ENCODE peak calls at places on chromosomes 2 and 18, in nine cellular contexts. One of them, this sample, is unnamed. For H3K4me1, the result is how much of the 10 kb centered on the place peaks cover.

GRCh38 chr2:25756444-25757022 is 83.2 kb upstream of the DTNB start:
- DNase-seq in lower lobe of right lung: no peak
- DNase-seq in H1: no peak
- DNase-seq in spleen: no peak
- DNase-seq in neural progenitor cell: no peak
- DNase-seq in left ventricle myocardium inferior: no peak
- DNase-seq in lung: no peak
- DNase-seq in prostate gland: no peak
- DNase-seq in breast epithelium: no peak
- DNase-seq in this sample: no peak

GRCh38 chr2:67996772-67997527 is 65.9 kb downstream of the C1D start:
- DNase-seq in lower lobe of right lung: no peak
- DNase-seq in H1: no peak
- DNase-seq in spleen: no peak
- DNase-seq in neural progenitor cell: no peak
- DNase-seq in left ventricle myocardium inferior: no peak
- DNase-seq in lung: no peak
- DNase-seq in prostate gland: no peak
- DNase-seq in breast epithelium: no peak
- DNase-seq in this sample: no peak

GRCh38 chr2:200839513-200839912 is 24.9 kb downstream of the CLK1 start:
- DNase-seq in lower lobe of right lung: no peak
- DNase-seq in H1: no peak
- DNase-seq in spleen: no peak
- DNase-seq in neural progenitor cell: no peak
- DNase-seq in left ventricle myocardium inferior: no peak
- DNase-seq in lung: no peak
- DNase-seq in prostate gland: no peak
- DNase-seq in breast epithelium: no peak
- DNase-seq in this sample: no peak

GRCh38 chr18:79634593-79634992 is 45.0 kb upstream of the CTDP1 start:
- DNase-seq in lower lobe of right lung: no peak
- DNase-seq in H1: no peak
- DNase-seq in spleen: peak
- DNase-seq in neural progenitor cell: no peak
- DNase-seq in left ventricle myocardium inferior: no peak
- DNase-seq in lung: peak
- DNase-seq in prostate gland: no peak
- DNase-seq in breast epithelium: no peak
- DNase-seq in this sample: no peak

GRCh38 chr18:29063346-29063745 is 886.4 kb upstream of the CDH2 start:
- DNase-seq in lower lobe of right lung: no peak
- DNase-seq in H1: no peak
- DNase-seq in spleen: no peak
- DNase-seq in neural progenitor cell: no peak
- DNase-seq in left ventricle myocardium inferior: no peak
- DNase-seq in lung: no peak
- DNase-seq in prostate gland: no peak
- DNase-seq in breast epithelium: no peak
- DNase-seq in this sample: no peak

GRCh38 chr2:224875870-224876269 is 159.7 kb upstream of the CCDC195 start:
- DNase-seq in lower lobe of right lung: no peak
- DNase-seq in H1: no peak
- DNase-seq in spleen: no peak
- DNase-seq in neural progenitor cell: no peak
- DNase-seq in left ventricle myocardium inferior: no peak
- DNase-seq in lung: no peak
- DNase-seq in prostate gland: no peak
- DNase-seq in breast epithelium: no peak
- DNase-seq in this sample: no peak

GRCh38 chr2:240394549-240394948 is 40.9 kb upstream of the GPC1 start:
- DNase-seq in lower lobe of right lung: no peak
- DNase-seq in H1: no peak
- DNase-seq in spleen: no peak
- DNase-seq in neural progenitor cell: no peak
- DNase-seq in left ventricle myocardium inferior: no peak
- DNase-seq in lung: no peak
- DNase-seq in prostate gland: no peak
- DNase-seq in breast epithelium: no peak
- DNase-seq in this sample: peak

GRCh38 chr18:78991446-78991845 is 11.8 kb downstream of the SALL3 start:
- DNase-seq in lower lobe of right lung: no peak
- DNase-seq in H1: no peak
- DNase-seq in spleen: no peak
- DNase-seq in neural progenitor cell: no peak
- DNase-seq in left ventricle myocardium inferior: no peak
- DNase-seq in lung: no peak
- DNase-seq in prostate gland: no peak
- DNase-seq in breast epithelium: no peak
- DNase-seq in this sample: no peak

GRCh38 chr2:186653511-186653910 is 40.3 kb upstream of the FAM171B start:
- DNase-seq in lower lobe of right lung: no peak
- DNase-seq in H1: no peak
- DNase-seq in spleen: no peak
- DNase-seq in neural progenitor cell: no peak
- DNase-seq in left ventricle myocardium inferior: no peak
- DNase-seq in lung: no peak
- DNase-seq in prostate gland: no peak
- DNase-seq in breast epithelium: no peak
- DNase-seq in this sample: no peak

GRCh38 chr2:74502720-74503505 is 3.5 kb upstream of the LBX2 start:
- DNase-seq in lower lobe of right lung: peak
- DNase-seq in H1: peak
- DNase-seq in spleen: peak
- DNase-seq in neural progenitor cell: peak
- DNase-seq in left ventricle myocardium inferior: peak
- DNase-seq in lung: peak
- DNase-seq in prostate gland: no peak
- DNase-seq in breast epithelium: peak
- DNase-seq in this sample: peak

GRCh38 chr2:223724831-223725230 is 112.6 kb downstream of the AP1S3 start:
- DNase-seq in lower lobe of right lung: no peak
- DNase-seq in H1: no peak
- DNase-seq in spleen: no peak
- DNase-seq in neural progenitor cell: no peak
- DNase-seq in left ventricle myocardium inferior: no peak
- DNase-seq in lung: no peak
- DNase-seq in prostate gland: no peak
- DNase-seq in breast epithelium: no peak
- DNase-seq in this sample: no peak

DNA sequence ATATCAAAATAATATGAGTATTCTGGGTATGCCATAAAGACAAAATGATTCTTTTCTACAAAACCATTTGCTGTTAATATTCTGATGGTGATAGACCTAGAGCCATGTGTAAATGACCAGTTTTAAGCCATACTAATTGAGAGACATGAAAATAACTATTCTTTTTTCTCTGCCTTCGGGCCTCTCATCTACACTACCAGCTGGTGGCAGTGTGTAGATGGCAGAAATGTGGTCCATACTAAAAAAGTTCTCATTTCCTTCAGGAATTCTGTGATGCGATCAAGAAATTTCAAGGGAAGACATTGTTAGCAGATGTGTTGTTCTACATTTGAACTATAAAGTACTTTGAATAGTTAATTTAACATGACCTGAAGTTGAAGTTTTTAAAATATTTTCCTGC is 485.2 kb downstream of the TRIB2 start:
- DNase-seq in lower lobe of right lung: no peak
- DNase-seq in H1: no peak
- DNase-seq in spleen: no peak
- DNase-seq in neural progenitor cell: no peak
- DNase-seq in left ventricle myocardium inferior: no peak
- DNase-seq in lung: no peak
- DNase-seq in prostate gland: no peak
- DNase-seq in breast epithelium: no peak
- DNase-seq in this sample: no peak
- TF ChIP-seq CTCF in lower lobe of right lung: no peak
- TF ChIP-seq CTCF in H1: peak
- TF ChIP-seq CTCF in spleen: no peak
- TF ChIP-seq CTCF in neural progenitor cell: no peak
- TF ChIP-seq CTCF in left ventricle myocardium inferior: no peak
- TF ChIP-seq CTCF in lung: no peak
- TF ChIP-seq CTCF in prostate gland: no peak
- TF ChIP-seq CTCF in breast epithelium: no peak
- TF ChIP-seq CTCF in this sample: no peak

GRCh38 chr2:127656569-127657231 is 10.7 kb downstream of the GPR17 start:
- DNase-seq in lower lobe of right lung: peak
- DNase-seq in H1: no peak
- DNase-seq in spleen: peak
- DNase-seq in neural progenitor cell: no peak
- DNase-seq in left ventricle myocardium inferior: peak
- DNase-seq in lung: no peak
- DNase-seq in prostate gland: no peak
- DNase-seq in breast epithelium: no peak
- DNase-seq in this sample: no peak

GRCh38 chr2:127654838-127655175 is 8.9 kb downstream of the GPR17 start:
- DNase-seq in lower lobe of right lung: peak
- DNase-seq in H1: no peak
- DNase-seq in spleen: peak
- DNase-seq in neural progenitor cell: no peak
- DNase-seq in left ventricle myocardium inferior: peak
- DNase-seq in lung: no peak
- DNase-seq in prostate gland: no peak
- DNase-seq in breast epithelium: no peak
- DNase-seq in this sample: no peak

GRCh38 chr2:127654084-127654837 is 8.3 kb downstream of the GPR17 start:
- DNase-seq in lower lobe of right lung: peak
- DNase-seq in H1: no peak
- DNase-seq in spleen: peak
- DNase-seq in neural progenitor cell: no peak
- DNase-seq in left ventricle myocardium inferior: no peak
- DNase-seq in lung: no peak
- DNase-seq in prostate gland: no peak
- DNase-seq in breast epithelium: no peak
- DNase-seq in this sample: no peak

GRCh38 chr2:127657232-127657595 is 11.3 kb downstream of the GPR17 start:
- DNase-seq in lower lobe of right lung: peak
- DNase-seq in H1: no peak
- DNase-seq in spleen: peak
- DNase-seq in neural progenitor cell: no peak
- DNase-seq in left ventricle myocardium inferior: peak
- DNase-seq in lung: no peak
- DNase-seq in prostate gland: no peak
- DNase-seq in breast epithelium: no peak
- DNase-seq in this sample: no peak

GRCh38 chr2:127655209-127656073 is 9.5 kb downstream of the GPR17 start:
- DNase-seq in lower lobe of right lung: peak
- DNase-seq in H1: no peak
- DNase-seq in spleen: peak
- DNase-seq in neural progenitor cell: peak
- DNase-seq in left ventricle myocardium inferior: peak
- DNase-seq in lung: no peak
- DNase-seq in prostate gland: no peak
- DNase-seq in breast epithelium: no peak
- DNase-seq in this sample: no peak
- H3K4me1 ChIP-seq in lower lobe of right lung: half or more
- H3K4me1 ChIP-seq in H1: under half
- H3K4me1 ChIP-seq in spleen: under half
- H3K4me1 ChIP-seq in neural progenitor cell: under half
- H3K4me1 ChIP-seq in left ventricle myocardium inferior: half or more
- H3K4me1 ChIP-seq in lung: under half
- H3K4me1 ChIP-seq in prostate gland: under half
- H3K4me1 ChIP-seq in breast epithelium: under half
- H3K4me1 ChIP-seq in this sample: under half

DNA sequence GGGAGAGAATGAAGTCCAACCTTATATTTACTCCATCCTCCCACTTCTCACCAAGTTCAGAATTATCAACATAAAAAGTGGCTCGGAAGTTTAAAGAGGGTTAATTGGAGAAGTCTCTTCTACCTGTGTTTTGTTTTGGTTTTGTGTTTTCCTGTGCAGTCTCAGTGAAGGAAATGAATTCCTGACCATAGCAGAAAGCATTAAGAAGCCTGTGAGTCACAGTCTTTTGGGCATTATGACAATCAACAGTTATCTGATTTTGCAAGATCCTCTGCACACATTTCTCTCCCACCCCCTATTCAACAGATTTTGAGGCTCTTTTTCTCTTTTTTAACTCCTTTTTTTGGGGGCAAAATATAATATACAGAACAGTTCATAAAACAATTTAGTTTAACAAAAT is 8.6 kb upstream of the RPL37A start:
- DNase-seq in lower lobe of right lung: no peak
- DNase-seq in H1: no peak
- DNase-seq in spleen: no peak
- DNase-seq in neural progenitor cell: no peak
- DNase-seq in left ventricle myocardium inferior: no peak
- DNase-seq in lung: no peak
- DNase-seq in prostate gland: no peak
- DNase-seq in breast epithelium: no peak
- DNase-seq in this sample: no peak
- H3K27ac ChIP-seq in lower lobe of right lung: no peak
- H3K27ac ChIP-seq in H1: no peak
- H3K27ac ChIP-seq in spleen: no peak
- H3K27ac ChIP-seq in neural progenitor cell: no peak
- H3K27ac ChIP-seq in left ventricle myocardium inferior: no peak
- H3K27ac ChIP-seq in lung: no peak
- H3K27ac ChIP-seq in prostate gland: no peak
- H3K27ac ChIP-seq in breast epithelium: peak
- H3K27ac ChIP-seq in this sample: no peak

GRCh38 chr2:144460981-144461766 is 58.7 kb downstream of the ZEB2 start:
- DNase-seq in lower lobe of right lung: no peak
- DNase-seq in H1: no peak
- DNase-seq in spleen: no peak
- DNase-seq in neural progenitor cell: no peak
- DNase-seq in left ventricle myocardium inferior: peak
- DNase-seq in lung: peak
- DNase-seq in prostate gland: no peak
- DNase-seq in breast epithelium: no peak
- DNase-seq in this sample: no peak

GRCh38 chr2:144459937-144460336 is 60.0 kb downstream of the ZEB2 start:
- DNase-seq in lower lobe of right lung: no peak
- DNase-seq in H1: no peak
- DNase-seq in spleen: no peak
- DNase-seq in neural progenitor cell: no peak
- DNase-seq in left ventricle myocardium inferior: no peak
- DNase-seq in lung: no peak
- DNase-seq in prostate gland: no peak
- DNase-seq in breast epithelium: no peak
- DNase-seq in this sample: peak

GRCh38 chr2:144464730-144465129 is 55.2 kb downstream of the ZEB2 start:
- DNase-seq in lower lobe of right lung: no peak
- DNase-seq in H1: no peak
- DNase-seq in spleen: no peak
- DNase-seq in neural progenitor cell: no peak
- DNase-seq in left ventricle myocardium inferior: no peak
- DNase-seq in lung: no peak
- DNase-seq in prostate gland: no peak
- DNase-seq in breast epithelium: no peak
- DNase-seq in this sample: no peak

GRCh38 chr2:144465723-144466122 is 54.2 kb downstream of the ZEB2 start:
- DNase-seq in lower lobe of right lung: no peak
- DNase-seq in H1: no peak
- DNase-seq in spleen: no peak
- DNase-seq in neural progenitor cell: no peak
- DNase-seq in left ventricle myocardium inferior: no peak
- DNase-seq in lung: no peak
- DNase-seq in prostate gland: no peak
- DNase-seq in breast epithelium: no peak
- DNase-seq in this sample: no peak

DNA sequence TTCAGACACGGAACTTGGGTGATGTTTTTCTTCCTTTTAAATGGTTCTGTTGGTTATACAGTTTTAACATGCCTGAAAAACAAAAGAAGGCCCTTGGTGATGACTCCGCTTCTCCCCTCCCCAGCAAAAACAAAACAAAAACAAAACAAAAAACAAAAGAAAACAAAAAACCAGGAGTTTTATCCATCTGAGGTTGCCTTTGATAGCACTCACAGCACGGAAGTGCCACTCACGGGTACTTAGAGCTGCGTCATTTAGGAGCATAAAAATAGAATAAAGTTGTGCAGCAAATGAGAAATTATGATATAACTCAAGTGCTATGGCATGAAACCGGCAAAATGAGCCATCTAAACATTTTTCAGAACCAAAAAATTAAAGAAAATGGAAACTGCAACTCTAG is 57.7 kb downstream of the ZEB2 start:
- DNase-seq in lower lobe of right lung: no peak
- DNase-seq in H1: no peak
- DNase-seq in spleen: no peak
- DNase-seq in neural progenitor cell: no peak
- DNase-seq in left ventricle myocardium inferior: no peak
- DNase-seq in lung: no peak
- DNase-seq in prostate gland: no peak
- DNase-seq in breast epithelium: no peak
- DNase-seq in this sample: no peak
- TF ChIP-seq CTCF in lower lobe of right lung: no peak
- TF ChIP-seq CTCF in H1: no peak
- TF ChIP-seq CTCF in spleen: no peak
- TF ChIP-seq CTCF in neural progenitor cell: no peak
- TF ChIP-seq CTCF in left ventricle myocardium inferior: no peak
- TF ChIP-seq CTCF in lung: no peak
- TF ChIP-seq CTCF in prostate gland: no peak
- TF ChIP-seq CTCF in breast epithelium: no peak
- TF ChIP-seq CTCF in this sample: no peak

This sample was measured in CD8-positive, alpha-beta T cell.